ENCODE peak calls at places on chromosome 18, in seven cellular contexts. C is SJCRH30; V is fibroblast of the aortic adventitia; D is activated naive CD4-positive, alpha-beta T cell; P is NCI-H510A; Q is GM12891; W is heart right ventricle. K is an unnamed sample.

GRCh38 chr18:8288447-8289213 is 320.6 kb upstream of the RAB12 start:
- DNase-seq in C (no peak), V (no peak), D (no peak), P (no peak), Q (no peak), W (peak; percentile 43), K (no peak)

GRCh38 chr18:34754300-34754699 is 44.2 kb downstream of the DTNA start:
- DNase-seq in C (no peak), V (no peak), D (no peak), P (no peak), Q (no peak), W (no peak), K (no peak)

GRCh38 chr18:41456791-41457190 is 498.2 kb upstream of the PIK3C3 start:
- DNase-seq in C (no peak), V (no peak), D (no peak), P (no peak), Q (no peak), W (no peak), K (no peak)

GRCh38 chr18:35522130-35522959 is 24.6 kb upstream of the INO80C start:
- DNase-seq in C (no peak), V (no peak), D (no peak), P (peak; percentile 34), Q (no peak), W (no peak), K (peak; percentile 7)

GRCh38 chr18:2706903-2707302 is 51.4 kb downstream of the SMCHD1 start:
- DNase-seq in C (no peak), V (peak; percentile 2), D (no peak), P (no peak), Q (no peak), W (no peak), K (no peak)

GRCh38 chr18:61606759-61607158 is 273.5 kb downstream of the CDH20 start:
- DNase-seq in C (peak; percentile 86), V (peak; percentile 94), D (no peak), P (peak; percentile 3), Q (no peak), W (peak; percentile 80), K (no peak)

GRCh38 chr18:67421666-67422065 is 94.9 kb downstream of the DSEL start:
- DNase-seq in C (no peak), V (peak; percentile 29), D (no peak), P (no peak), Q (no peak), W (no peak), K (no peak)

GRCh38 chr18:2826581-2826980 is 20.2 kb upstream of the EMILIN2 start:
- DNase-seq in C (no peak), V (peak; percentile 88), D (no peak), P (no peak), Q (no peak), W (peak; percentile 7), K (no peak)

GRCh38 chr18:30658306-30658705 is 384.2 kb downstream of the DSC3 start:
- DNase-seq in C (no peak), V (no peak), D (no peak), P (no peak), Q (no peak), W (no peak), K (no peak)

GRCh38 chr18:7476386-7476785 is 90.7 kb upstream of the PTPRM start:
- DNase-seq in C (no peak), V (no peak), D (no peak), P (no peak), Q (no peak), W (no peak), K (no peak)

GRCh38 chr18:56322403-56322802 is 316.0 kb downstream of the TXNL1 start:
- DNase-seq in C (peak; percentile 52), V (no peak), D (no peak), P (no peak), Q (no peak), W (peak; percentile 38), K (no peak)

GRCh38 chr18:63249781-63250180 is 69.8 kb downstream of the BCL2 start:
- DNase-seq in C (no peak), V (no peak), D (no peak), P (no peak), Q (no peak), W (no peak), K (no peak)

GRCh38 chr18:54388203-54389142 is 30.8 kb downstream of the C18orf54 start:
- DNase-seq in C (peak; percentile 77), V (peak; percentile 73), D (no peak), P (no peak), Q (peak; percentile 16), W (no peak), K (no peak)

GRCh38 chr18:78972385-78972918 is 7.2 kb upstream of the SALL3 start:
- DNase-seq in C (no peak), V (no peak), D (no peak), P (no peak), Q (no peak), W (no peak), K (no peak)

GRCh38 chr18:68840554-68841263 is 42.8 kb downstream of the CCDC102B start:
- DNase-seq in C (peak; percentile 20), V (peak; percentile 95), D (no peak), P (no peak), Q (no peak), W (peak; percentile 32), K (peak; percentile 6)

GRCh38 chr18:75167759-75168211 is 41.2 kb downstream of the PTGR3 start:
- DNase-seq in C (no peak), V (no peak), D (no peak), P (no peak), Q (no peak), W (no peak), K (no peak)

GRCh38 chr18:63320690-63321265 is 1.2 kb upstream of the BCL2 start:
- DNase-seq in C (peak; percentile 14), V (peak; percentile 41), D (peak; percentile 17), P (peak; percentile 61), Q (no peak), W (peak; percentile 34), K (peak; percentile 36)

GRCh38 chr18:59054892-59055291 is 84.8 kb upstream of the SEC11C start:
- DNase-seq in C (no peak), V (peak; percentile 3), D (no peak), P (no peak), Q (no peak), W (no peak), K (no peak)

GRCh38 chr18:35029103-35029502 is 12.1 kb upstream of the MAPRE2 start:
- DNase-seq in C (peak; percentile 9), V (peak; percentile 51), D (no peak), P (no peak), Q (no peak), W (peak; percentile 14), K (no peak)

GRCh38 chr18:31066267-31066666 is 23.7 kb upstream of the DSC3 start:
- DNase-seq in C (no peak), V (no peak), D (no peak), P (no peak), Q (no peak), W (no peak), K (no peak)

GRCh38 chr18:79400591-79401381 is 5.1 kb downstream of the NFATC1 start:
- DNase-seq in C (no peak), V (no peak), D (peak; percentile 40), P (no peak), Q (peak; percentile 77), W (no peak), K (no peak)

GRCh38 chr18:11695736-11696135 is 6.7 kb downstream of the GNAL start:
- DNase-seq in C (no peak), V (no peak), D (no peak), P (no peak), Q (no peak), W (no peak), K (no peak)

GRCh38 chr18:49274188-49274714 is 186.2 kb downstream of the DYM start:
- DNase-seq in C (no peak), V (peak; percentile 95), D (no peak), P (no peak), Q (no peak), W (no peak), K (peak; percentile 48)

GRCh38 chr18:45589559-45590041 is 25.7 kb upstream of the SLC14A2 start:
- DNase-seq in C (peak; percentile 46), V (peak; percentile 95), D (no peak), P (no peak), Q (no peak), W (no peak), K (no peak)

GRCh38 chr18:76972241-76972640 is 149.9 kb downstream of the ZNF236 start:
- DNase-seq in C (no peak), V (no peak), D (no peak), P (no peak), Q (no peak), W (no peak), K (no peak)

GRCh38 chr18:79868168-79868784 is 70.5 kb downstream of the KCNG2 start:
- DNase-seq in C (no peak), V (no peak), D (no peak), P (no peak), Q (no peak), W (no peak), K (no peak)

GRCh38 chr18:36411745-36412168 is 114.2 kb downstream of the FHOD3 start:
- DNase-seq in C (peak; percentile 6), V (peak; percentile 16), D (no peak), P (peak; percentile 27), Q (no peak), W (no peak), K (no peak)

GRCh38 chr18:59114160-59114559 is 25.5 kb upstream of the SEC11C start:
- DNase-seq in C (no peak), V (no peak), D (no peak), P (no peak), Q (no peak), W (no peak), K (no peak)

GRCh38 chr18:26482567-26482966 is 65.8 kb downstream of the KCTD1 start:
- DNase-seq in C (no peak), V (no peak), D (no peak), P (no peak), Q (no peak), W (no peak), K (no peak)

GRCh38 chr18:36304723-36305122 is 7.2 kb downstream of the FHOD3 start:
- DNase-seq in C (no peak), V (no peak), D (no peak), P (no peak), Q (no peak), W (no peak), K (no peak)